ENCODE peak calls at places on chromosomes 6 and 20, in four cellular contexts. C is colonic mucosa; J is CD8-positive, alpha-beta memory T cell; U is CD8-positive, alpha-beta T cell. K is an unnamed sample.

GRCh38 chr6:154414021-154414813 is 57.6 kb upstream of the IPCEF1 start:
- DNase-seq in J (no peak), U (no peak), C (no peak), K (no peak)

GRCh38 chr6:158205220-158205944 is 37.2 kb downstream of the GTF2H5 start:
- DNase-seq in J (no peak), U (no peak), C (no peak), K (no peak)

GRCh38 chr20:49575551-49576060 is 7.7 kb upstream of the PTGIS start:
- DNase-seq in C (no peak), J (no peak), U (no peak), K (no peak)

GRCh38 chr6:33392168-33392947 is 735 bp downstream of the KIFC1 start:
- DNase-seq in U (no peak), C (no peak), J (no peak), K (no peak)

GRCh38 chr6:132122176-132122575 is 171.0 kb upstream of the CCN2 start:
- DNase-seq in J (no peak), U (no peak), C (no peak), K (no peak)

GRCh38 chr6:62652692-62653328 is 366.8 kb upstream of the KHDRBS2 start:
- DNase-seq in J (no peak), C (no peak), U (no peak), K (no peak)

GRCh38 chr6:13952101-13952500 is 27.3 kb downstream of the RNF182 start:
- DNase-seq in J (no peak), C (no peak), U (no peak), K (no peak)

GRCh38 chr20:46801003-46801702 is 91.7 kb downstream of the SLC2A10 start:
- DNase-seq in U (no peak), C (no peak), J (no peak), K (no peak)

GRCh38 chr20:17662333-17663039 is 19.6 kb downstream of the RRBP1 start:
- DNase-seq in C (no peak), U (no peak), J (no peak), K (no peak)

GRCh38 chr6:153862139-153862538 is 176.9 kb upstream of the OPRM1 start:
- DNase-seq in C (no peak), J (no peak), U (no peak), K (no peak)

GRCh38 chr20:46546293-46546692 is 4.2 kb downstream of the OCSTAMP start:
- DNase-seq in U (no peak), J (no peak), C (no peak), K (no peak)

GRCh38 chr6:33104893-33105292 is 29.1 kb downstream of the HLA-DPB1 start:
- DNase-seq in J (no peak), C (no peak), U (no peak), K (no peak)

GRCh38 chr6:135180458-135181332 is at the start of gene MYB:
- DNase-seq in J (peak; percentile 61), C (peak; percentile 85), U (peak; percentile 64), K (no peak)

GRCh38 chr6:38725414-38726183 is 10.5 kb downstream of the DNAH8 start:
- DNase-seq in U (no peak), C (no peak), J (no peak), K (no peak)

GRCh38 chr20:36644032-36644712 is 1.8 kb downstream of the SLA2 start:
- DNase-seq in J (peak; percentile 51), C (no peak), U (peak; percentile 43), K (no peak)

GRCh38 chr6:54981647-54982046 is 135.1 kb downstream of the FAM83B start:
- DNase-seq in J (no peak), C (no peak), U (no peak), K (no peak)

GRCh38 chr6:95574811-95575210 is 2.5 kb upstream of the MANEA start:
- DNase-seq in U (no peak), C (no peak), J (no peak), K (no peak)

GRCh38 chr20:31869942-31870702 is at the start of the genes DUSP15 and TTLL9:
- DNase-seq in U (no peak), C (peak; percentile 39), J (no peak), K (no peak)

GRCh38 chr6:158912591-158912990 is 87.4 kb downstream of the RSPH3 start:
- DNase-seq in U (no peak), J (no peak), C (no peak), K (no peak)

GRCh38 chr20:44572551-44573500 is 9.6 kb upstream of the PKIG start:
- DNase-seq in U (no peak), C (no peak), J (no peak), K (peak; percentile 36)

GRCh38 chr20:62927128-62927705 is 912 bp upstream of the DIDO1 start:
- DNase-seq in U (no peak), J (no peak), C (no peak), K (no peak)

GRCh38 chr6:116497089-116497676 is 14.3 kb upstream of the CALHM5 start:
- DNase-seq in C (no peak), J (no peak), U (no peak), K (no peak)

GRCh38 chr6:133040025-133040838 is 200.9 kb upstream of the EYA4 start:
- DNase-seq in J (no peak), U (no peak), C (no peak), K (no peak)

GRCh38 chr6:113271437-113271836 is 585.7 kb upstream of the MARCKS start:
- DNase-seq in C (no peak), J (no peak), U (no peak), K (no peak)

GRCh38 chr6:40968620-40969145 is 70.3 kb downstream of the UNC5CL start:
- DNase-seq in U (no peak), J (no peak), C (no peak), K (no peak)

GRCh38 chr20:36666181-36666740 is 20.3 kb upstream of the SLA2 start:
- DNase-seq in C (no peak), U (no peak), J (no peak), K (no peak)

GRCh38 chr6:111087871-111088667 is 766 bp downstream of the SLC16A10 start:
- DNase-seq in U (peak; percentile 45), J (peak; percentile 27), C (peak; percentile 69), K (no peak)

GRCh38 chr20:62461157-62461556 is 14.6 kb downstream of the GATA5 start:
- DNase-seq in C (no peak), U (no peak), J (no peak), K (no peak)

GRCh38 chr20:48684501-48685041 is 143.2 kb downstream of the PREX1 start:
- DNase-seq in C (peak; percentile 59), U (no peak), J (no peak), K (no peak)

GRCh38 chr20:42779216-42779615 is 410.5 kb downstream of the PTPRT start:
- DNase-seq in C (no peak), J (no peak), U (no peak), K (no peak)

GRCh38 chr6:157596886-157597285 is 215.9 kb downstream of the ZDHHC14 start:
- DNase-seq in C (no peak), U (no peak), J (no peak), K (no peak)

GRCh38 chr6:131823276-131823902 is 15.6 kb downstream of the ENPP1 start:
- DNase-seq in U (no peak), C (no peak), J (no peak), K (no peak)

GRCh38 chr6:161308075-161308655 is 34.3 kb upstream of the AGPAT4 start:
- DNase-seq in C (no peak), U (no peak), J (no peak), K (no peak)
- H3K27ac ChIP-seq in C (no peak overlapping the region), U (no peak overlapping the region), J (no peak overlapping the region), K (no peak overlapping the region)

GRCh38 chr6:138492871-138493270 is 6.4 kb downstream of the NHSL1 start:
- DNase-seq in J (no peak), U (no peak), C (no peak), K (no peak)
- H3K27ac ChIP-seq in J (no peak overlapping the region), U (no peak overlapping the region), C (no peak overlapping the region), K (no peak overlapping the region)

GRCh38 chr6:29679962-29680361 is 990 bp downstream of the ZFP57 start:
- DNase-seq in C (no peak), J (no peak), U (no peak), K (no peak)

GRCh38 chr6:29678114-29678513 is 2.8 kb downstream of the ZFP57 start:
- DNase-seq in U (no peak), C (no peak), J (no peak), K (no peak)

GRCh38 chr6:29675561-29675960 is 5.4 kb downstream of the ZFP57 start:
- DNase-seq in J (no peak), C (no peak), U (no peak), K (no peak)

GRCh38 chr6:29674008-29674407 is 6.9 kb downstream of the ZFP57 start:
- DNase-seq in C (no peak), J (no peak), U (no peak), K (no peak)

GRCh38 chr6:29676981-29677601 is 3.9 kb downstream of the ZFP57 start:
- DNase-seq in C (no peak), J (no peak), U (no peak), K (no peak)
- H3K27ac ChIP-seq in C (no peak overlapping the region), J (no peak overlapping the region), U (no peak overlapping the region), K (no peak overlapping the region)

DNA sequence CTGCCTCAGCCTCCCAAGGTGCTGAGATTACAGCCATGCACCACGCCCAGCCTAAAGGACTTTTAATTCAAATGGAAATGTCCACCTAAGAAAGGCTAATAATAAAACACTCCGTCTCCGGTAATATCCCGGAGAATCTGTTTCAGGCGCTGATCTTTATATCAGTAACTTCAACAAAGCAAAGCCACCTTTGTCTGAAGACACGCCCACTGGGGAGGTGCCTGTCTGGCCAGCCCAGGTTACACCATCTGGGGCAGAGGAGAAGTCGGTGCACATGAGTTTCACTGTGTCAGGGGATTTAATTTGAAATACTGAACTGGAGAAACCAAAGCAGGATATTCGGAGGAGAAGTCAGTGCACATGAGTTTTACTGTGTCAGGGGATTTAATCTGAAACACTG is 9.4 kb downstream of the SERPINB6 start:
- DNase-seq in J (no peak), U (no peak), C (peak; percentile 84), K (no peak)
- H3K27ac ChIP-seq in J (no peak overlapping the region), U (no peak overlapping the region), C (peak overlapping the region; percentile 61), K (peak overlapping the region; percentile 9)

GRCh38 chr6:147267658-147268057 is 63.4 kb downstream of the STXBP5 start:
- DNase-seq in C (no peak), U (no peak), J (no peak), K (no peak)

GRCh38 chr6:147266821-147267220 is 62.6 kb downstream of the STXBP5 start:
- DNase-seq in C (no peak), U (no peak), J (no peak), K (no peak)

GRCh38 chr6:147262943-147263342 is 58.7 kb downstream of the STXBP5 start:
- DNase-seq in C (no peak), J (no peak), U (no peak), K (no peak)

GRCh38 chr6:147274012-147274411 is 69.8 kb downstream of the STXBP5 start:
- DNase-seq in C (no peak), U (no peak), J (no peak), K (no peak)

GRCh38 chr6:147268254-147268653 is 64.0 kb downstream of the STXBP5 start:
- DNase-seq in C (no peak), J (no peak), U (no peak), K (no peak)
- H3K27ac ChIP-seq in C (no peak overlapping the region), J (no peak overlapping the region), U (no peak overlapping the region), K (no peak overlapping the region)